ENCODE peak calls at places on chromosome 17, in nine cellular contexts. L is activated CD4-positive, alpha-beta T cell treated with anti-CD3 and anti-CD28 coated beads for 48 hours; C is activated T-cell treated with anti-CD3 and anti-CD28 coated beads for 24 hours; H is stimulated activated CD4-positive, alpha-beta T cell treated with anti-CD3 and anti-CD28 coated beads, Interleukin-4, amount 100 ng/mL, for 1 hour; Q is GM23248; R is HTR-8/SVneo; Y is lower leg skin; W is posterior cingulate gyrus; V is NCI-H187. U is an unnamed sample.

GRCh38 chr17:65630502-65630901 is 69.1 kb upstream of the AXIN2 start:
- DNase-seq in L (no peak), C (no peak), H (no peak), Q (no peak), R (no peak), Y (peak; percentile 78), W (no peak), V (no peak), U (no peak)

GRCh38 chr17:4852504-4853075 is 19.4 kb downstream of the MINK1 start:
- DNase-seq in L (peak; percentile 11), C (no peak), H (no peak), Q (peak; percentile 78), R (peak; percentile 57), Y (no peak), W (no peak), V (no peak), U (peak; percentile 67)

GRCh38 chr17:57516290-57517215 is 228.5 kb downstream of the CCDC182 start:
- DNase-seq in L (no peak), C (no peak), H (no peak), Q (no peak), R (no peak), Y (no peak), W (no peak), V (no peak), U (no peak)

GRCh38 chr17:2468270-2468669 is 43.4 kb downstream of the METTL16 start:
- DNase-seq in L (no peak), C (no peak), H (no peak), Q (peak; percentile 90), R (no peak), Y (no peak), W (no peak), V (no peak), U (peak; percentile 37)

GRCh38 chr17:4901648-4902344 is 1.1 kb downstream of the CHRNE start:
- DNase-seq in L (no peak), C (no peak), H (peak; percentile 29), Q (no peak), R (no peak), Y (no peak), W (peak; percentile 37), V (no peak), U (no peak)

GRCh38 chr17:29124931-29125270 is 55.3 kb downstream of the MYO18A start:
- DNase-seq in L (no peak), C (no peak), H (no peak), Q (no peak), R (no peak), Y (no peak), W (no peak), V (no peak), U (no peak)

GRCh38 chr17:10737168-10737622 is 7.4 kb upstream of the TMEM220 start:
- DNase-seq in L (peak; percentile 48), C (peak; percentile 16), H (peak; percentile 15), Q (peak; percentile 83), R (peak; percentile 53), Y (peak; percentile 91), W (peak; percentile 64), V (no peak), U (peak; percentile 44)

GRCh38 chr17:46026815-46027125 is 27.7 kb downstream of the STH start:
- DNase-seq in L (no peak), C (no peak), H (no peak), Q (no peak), R (no peak), Y (no peak), W (no peak), V (no peak), U (no peak)

GRCh38 chr17:28508325-28508724 is 2.2 kb downstream of the FOXN1 start:
- DNase-seq in L (no peak), C (no peak), H (no peak), Q (no peak), R (no peak), Y (no peak), W (no peak), V (no peak), U (no peak)

GRCh38 chr17:61571624-61572023 is 19.4 kb downstream of the NACA2 start:
- DNase-seq in L (no peak), C (no peak), H (no peak), Q (no peak), R (no peak), Y (no peak), W (no peak), V (no peak), U (no peak)

GRCh38 chr17:55814377-55814776 is 63.5 kb downstream of the PCTP start:
- DNase-seq in L (no peak), C (no peak), H (no peak), Q (no peak), R (no peak), Y (no peak), W (no peak), V (no peak), U (no peak)

U was measured in HFFc6.